ENCODE peak calls at places on chromosomes 5 and 9, in five cellular contexts. K is fibroblast of mammary gland, N is body of pancreas, U is aorta, T is heart left ventricle. Y is an unnamed sample.

GRCh38 chr9:38144421-38144820 is 75.4 kb upstream of the SHB start:
- DNase-seq in T (no peak), K (peak; percentile 17), U (no peak), N (no peak), Y (peak; percentile 21)

GRCh38 chr5:36599986-36600779 is 6.2 kb upstream of the SLC1A3 start:
- DNase-seq in N (no peak), T (no peak), U (no peak), K (peak; percentile 96), Y (no peak)

GRCh38 chr5:93150311-93151012 is 430.6 kb downstream of the NR2F1-AS1 start:
- DNase-seq in K (peak; percentile 40), N (no peak), U (no peak), T (no peak), Y (no peak)

GRCh38 chr5:136065588-136065987 is 36.8 kb downstream of the TGFBI start:
- DNase-seq in N (no peak), T (no peak), U (no peak), K (no peak), Y (no peak)

GRCh38 chr5:111364992-111365391 is 140.8 kb downstream of the CAMK4 start:
- DNase-seq in N (no peak), U (no peak), T (no peak), K (peak; percentile 17), Y (peak; percentile 14)

GRCh38 chr9:35179347-35180271 is 17.8 kb downstream of the UNC13B start:
- DNase-seq in N (no peak), T (no peak), K (no peak), U (no peak), Y (no peak)

GRCh38 chr5:103151156-103151555 is 31.1 kb downstream of the PPIP5K2 start:
- DNase-seq in T (no peak), K (no peak), N (no peak), U (no peak), Y (no peak)

GRCh38 chr5:116361171-116361967 is 213.3 kb downstream of the SEMA6A start:
- DNase-seq in N (peak; percentile 57), T (peak; percentile 70), K (peak; percentile 14), U (peak; percentile 43), Y (no peak)

GRCh38 chr5:179801304-179802206 is 5.1 kb downstream of the MGAT4B start:
- DNase-seq in T (peak; percentile 71), N (peak; percentile 83), K (peak; percentile 64), U (peak; percentile 80), Y (no peak)

GRCh38 chr9:73125651-73126050 is 26.0 kb upstream of the ANXA1 start:
- DNase-seq in T (no peak), U (no peak), N (no peak), K (peak; percentile 80), Y (no peak)

GRCh38 chr9:33697171-33697570 is 98.2 kb upstream of the PRSS3 start:
- DNase-seq in N (no peak), U (no peak), T (no peak), K (no peak), Y (no peak)

GRCh38 chr5:64347308-64347707 is 158.5 kb upstream of the RGS7BP start:
- DNase-seq in N (no peak), U (no peak), K (no peak), T (no peak), Y (no peak)

GRCh38 chr5:143454936-143455516 is 51.5 kb upstream of the NR3C1 start:
- DNase-seq in T (no peak), U (no peak), N (no peak), K (no peak), Y (no peak)

GRCh38 chr5:1526681-1527131 is 2.9 kb upstream of the LPCAT1 start:
- DNase-seq in K (no peak), U (peak; percentile 38), T (peak; percentile 3), N (peak; percentile 6), Y (no peak)

GRCh38 chr5:181224390-181225234 is 1.5 kb downstream of the TRIM41 start:
- DNase-seq in T (no peak), N (no peak), K (no peak), U (no peak), Y (no peak)

GRCh38 chr5:111950660-111951059 is 193.7 kb upstream of the NREP start:
- DNase-seq in U (no peak), N (no peak), T (no peak), K (peak; percentile 98), Y (no peak)

GRCh38 chr9:14306672-14307646 is 7.0 kb downstream of the NFIB start:
- DNase-seq in T (no peak), U (no peak), N (peak; percentile 23), K (peak; percentile 55), Y (no peak)

GRCh38 chr9:14308751-14309140 is 5.2 kb downstream of the NFIB start:
- DNase-seq in K (no peak), N (no peak), T (no peak), U (no peak), Y (no peak)

GRCh38 chr9:14307989-14308750 is 5.8 kb downstream of the NFIB start:
- DNase-seq in T (peak; percentile 26), U (no peak), K (no peak), N (peak; percentile 69), Y (no peak)

GRCh38 chr9:14304242-14304641 is 9.7 kb downstream of the NFIB start:
- DNase-seq in T (no peak), N (no peak), K (no peak), U (no peak), Y (no peak)

GRCh38 chr9:14306188-14306587 is 7.8 kb downstream of the NFIB start:
- DNase-seq in U (no peak), K (no peak), T (no peak), N (no peak), Y (no peak)
- H3K4me3 ChIP-seq in U (no peak overlapping the region), K (no peak overlapping the region), T (no peak overlapping the region), N (no peak overlapping the region), Y (no peak overlapping the region)

GRCh38 chr9:135895202-135895848 is 12.0 kb downstream of the CAMSAP1 start:
- DNase-seq in T (no peak), U (no peak), K (no peak), N (no peak), Y (no peak)
- H3K4me3 ChIP-seq in T (no peak overlapping the region), U (no peak overlapping the region), K (no peak overlapping the region), N (no peak overlapping the region), Y (no peak overlapping the region)

DNA sequence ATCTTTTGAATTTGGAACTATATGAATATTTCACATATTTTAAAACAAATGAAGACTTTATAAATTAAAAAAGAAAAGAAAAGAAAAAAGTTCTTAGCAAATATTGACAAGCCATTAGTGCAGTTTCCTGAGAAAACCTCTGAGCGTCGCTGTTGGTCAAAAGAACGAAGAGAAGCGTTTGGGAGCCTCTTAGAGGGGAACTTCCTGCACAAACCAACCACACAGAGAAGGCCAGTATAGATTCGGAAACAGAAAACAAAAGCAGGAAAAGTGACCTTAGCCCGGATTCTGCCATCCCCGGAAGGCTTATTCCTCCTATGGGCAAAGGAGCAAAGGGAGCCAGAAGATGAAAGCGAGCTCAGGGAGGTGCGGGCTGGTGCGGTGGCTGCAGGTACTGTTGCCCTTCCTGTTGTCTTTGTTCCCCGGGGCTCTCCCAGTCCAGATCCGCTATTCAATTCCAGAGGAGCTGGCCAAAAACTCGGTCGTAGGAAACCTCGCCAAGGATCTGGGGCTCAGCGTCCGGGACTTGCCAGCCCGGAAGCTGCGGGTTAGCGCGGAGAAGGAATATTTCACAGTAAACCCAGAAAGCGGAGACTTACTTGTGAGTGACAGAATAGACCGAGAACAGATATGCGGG is at the start of gene PCDHGB2:
- DNase-seq in N (no peak), U (no peak), T (no peak), K (peak; percentile 63), Y (peak; percentile 15)
- H3K4me3 ChIP-seq in N (no peak within 1 kb of the TSS), U (no peak within 1 kb of the TSS), T (peak within 1 kb of the TSS; percentile 32), K (peak within 1 kb of the TSS; percentile 31), Y (no peak within 1 kb of the TSS)

DNA sequence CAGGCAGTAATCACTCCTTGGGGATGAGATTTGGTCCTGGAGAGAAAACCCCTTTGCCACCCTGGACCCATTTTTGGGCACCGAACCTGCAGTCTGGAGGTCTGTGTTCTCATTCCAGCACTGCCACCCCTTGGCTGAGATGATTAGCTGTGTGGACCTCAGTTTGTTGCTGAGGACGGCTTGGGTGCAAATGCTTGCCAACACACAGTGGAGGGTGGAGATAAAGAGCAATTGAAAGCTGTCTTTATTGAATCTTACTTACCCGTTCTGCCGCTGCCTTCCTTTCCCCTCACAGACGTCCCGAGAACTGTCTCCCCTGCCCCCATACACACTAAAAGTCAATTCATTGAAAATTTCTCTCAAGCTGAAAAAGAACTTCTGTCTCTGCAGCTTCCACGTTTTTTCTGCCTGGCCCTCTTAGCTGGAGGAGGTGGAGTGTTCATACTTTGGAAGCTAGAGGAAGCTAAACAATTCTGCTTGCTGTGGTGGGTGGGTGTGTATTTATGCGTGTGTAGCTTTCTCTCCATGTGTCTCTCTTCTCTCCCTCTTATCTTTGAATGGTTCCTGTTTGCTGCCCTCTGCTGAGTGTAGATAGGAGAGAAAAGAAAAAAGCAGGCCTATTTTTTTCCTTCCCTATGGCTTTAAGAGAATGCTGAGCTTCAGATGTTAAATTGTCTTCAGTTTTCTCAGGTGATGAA is 6.6 kb downstream of the GALNT10 start:
- DNase-seq in K (peak; percentile 70), N (no peak), T (no peak), U (no peak), Y (no peak)
- H3K4me3 ChIP-seq in K (no peak overlapping the region), N (no peak overlapping the region), T (no peak overlapping the region), U (no peak overlapping the region), Y (no peak overlapping the region)

DNA sequence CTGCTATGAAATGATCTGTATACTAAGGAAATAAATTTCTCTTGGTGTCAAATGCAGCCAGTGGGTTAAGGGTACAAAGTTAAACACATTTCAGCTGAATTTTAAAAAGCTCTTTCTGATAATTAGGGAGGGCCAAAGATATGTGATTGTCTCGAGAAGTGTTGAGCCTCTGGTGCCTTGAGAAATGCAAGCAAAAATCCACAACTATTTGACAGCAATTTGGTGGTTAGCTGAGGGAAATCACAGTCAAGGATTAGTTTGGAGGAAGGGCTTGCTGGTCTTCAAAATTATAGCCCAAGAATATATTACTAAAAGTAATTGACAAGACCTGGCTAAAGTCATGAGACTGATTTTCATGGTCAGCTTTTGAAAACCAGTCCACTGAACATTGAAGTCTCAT is 255.7 kb upstream of the PPP1R2B start:
- DNase-seq in T (no peak), U (no peak), K (no peak), N (no peak), Y (no peak)
- H3K4me3 ChIP-seq in T (no peak overlapping the region), U (no peak overlapping the region), K (no peak overlapping the region), N (no peak overlapping the region), Y (no peak overlapping the region)

GRCh38 chr9:122381206-122381950 is 10.6 kb downstream of the PTGS1 start:
- DNase-seq in K (no peak), U (no peak), N (no peak), T (no peak), Y (no peak)
- H3K4me3 ChIP-seq in K (no peak overlapping the region), U (no peak overlapping the region), N (no peak overlapping the region), T (no peak overlapping the region), Y (no peak overlapping the region)

DNA sequence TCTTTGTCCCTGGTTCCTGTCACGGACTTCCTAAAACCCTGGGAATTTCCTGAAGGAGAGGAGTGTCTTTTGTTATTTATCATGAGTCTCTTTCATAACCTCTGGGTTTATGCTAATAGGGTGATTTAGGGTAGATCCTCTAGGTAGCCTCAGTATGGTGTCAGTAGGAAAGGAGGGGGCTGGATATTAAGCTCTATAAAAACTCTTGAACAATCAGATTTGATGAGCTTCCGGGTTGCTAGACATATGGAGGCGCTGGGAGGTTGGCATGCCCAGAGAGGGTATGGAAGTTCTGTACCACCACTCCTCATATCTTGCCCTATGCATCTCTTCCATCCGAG is 15.5 kb upstream of the PTBP3 start:
- DNase-seq in T (no peak), K (no peak), N (no peak), U (no peak), Y (no peak)
- H3K4me3 ChIP-seq in T (peak overlapping the region; percentile 45), K (peak overlapping the region; percentile 55), N (no peak overlapping the region), U (peak overlapping the region; percentile 18), Y (no peak overlapping the region)

Y was measured in Caco-2.